ENCODE peak calls at places on chromosomes 11 and 22, in six cellular contexts. G is HFF-Myc; A is ovary; S is aorta; T is naive thymus-derived CD4-positive, alpha-beta T cell; Q is mesenchymal stem cell. R is an unnamed sample.

GRCh38 chr11:132278801-132279574 is 908.6 kb downstream of the NTM start:
- DNase-seq in T (no peak), A (no peak), G (peak; percentile 2), S (no peak), Q (peak; percentile 30), R (peak; percentile 40)

GRCh38 chr22:37697540-37697835 is 640 bp downstream of the TRIOBP start:
- DNase-seq in A (no peak), T (no peak), G (no peak), S (no peak), Q (no peak), R (no peak)

GRCh38 chr11:33262016-33262638 is 4.9 kb downstream of the HIPK3 start:
- DNase-seq in A (no peak), G (no peak), T (no peak), S (no peak), Q (peak; percentile 60), R (peak; percentile 19)

GRCh38 chr11:20964985-20965384 is 295.6 kb downstream of the NELL1 start:
- DNase-seq in Q (no peak), G (no peak), S (no peak), A (no peak), T (no peak), R (peak; percentile 72)

GRCh38 chr11:70643642-70644041 is 245.3 kb downstream of the CTTN start:
- DNase-seq in Q (no peak), A (no peak), S (no peak), T (no peak), G (no peak), R (no peak)

GRCh38 chr11:76025068-76025467 is 181.2 kb downstream of the WNT11 start:
- DNase-seq in Q (peak; percentile 59), T (no peak), A (no peak), G (peak; percentile 85), S (no peak), R (peak; percentile 94)

GRCh38 chr22:39363751-39364484 is 14.1 kb downstream of the SYNGR1 start:
- DNase-seq in S (no peak), G (no peak), A (peak; percentile 68), Q (no peak), T (no peak), R (no peak)

GRCh38 chr11:119764108-119764874 is 35.3 kb upstream of the NECTIN1 start:
- DNase-seq in G (peak; percentile 12), T (no peak), Q (no peak), S (peak; percentile 74), A (peak; percentile 56), R (peak; percentile 21)

GRCh38 chr11:83922318-83922717 is 636.2 kb upstream of the CCDC90B start:
- DNase-seq in T (no peak), S (no peak), G (no peak), A (no peak), Q (no peak), R (no peak)
- H3K4me3 ChIP-seq in T (no peak overlapping the region), S (no peak overlapping the region), G (no peak overlapping the region), A (no peak overlapping the region), Q (no peak overlapping the region), R (no peak overlapping the region)

GRCh38 chr11:103904324-103904667 is 132.1 kb upstream of the DDI1 start:
- DNase-seq in T (no peak), Q (no peak), A (no peak), G (no peak), S (no peak), R (no peak)
- H3K4me3 ChIP-seq in T (no peak overlapping the region), Q (no peak overlapping the region), A (no peak overlapping the region), G (no peak overlapping the region), S (no peak overlapping the region), R (no peak overlapping the region)

GRCh38 chr11:124758355-124759267 is 3.5 kb downstream of the ESAM start:
- DNase-seq in A (peak; percentile 70), T (peak; percentile 69), G (no peak), Q (peak; percentile 69), S (peak; percentile 87), R (peak; percentile 59)
- H3K4me3 ChIP-seq in A (peak overlapping the region; percentile 1), T (peak overlapping the region; percentile 27), G (peak overlapping the region; percentile 20), Q (peak overlapping the region; percentile 75), S (no peak overlapping the region), R (peak overlapping the region; percentile 30)

GRCh38 chr22:29152045-29152380 is 53.7 kb upstream of the EMID1 start:
- DNase-seq in T (no peak), Q (no peak), A (peak; percentile 51), S (no peak), G (no peak), R (no peak)

GRCh38 chr22:29152381-29153138 is 53.1 kb upstream of the EMID1 start:
- DNase-seq in T (no peak), G (no peak), S (peak; percentile 75), Q (peak; percentile 11), A (peak; percentile 74), R (peak; percentile 5)

GRCh38 chr22:29151316-29151715 is 54.4 kb upstream of the EMID1 start:
- DNase-seq in T (no peak), Q (no peak), S (no peak), G (no peak), A (peak; percentile 31), R (no peak)

GRCh38 chr22:29149841-29150555 is 55.7 kb upstream of the EMID1 start:
- DNase-seq in Q (no peak), G (no peak), T (no peak), A (peak; percentile 31), S (no peak), R (no peak)

DNA sequence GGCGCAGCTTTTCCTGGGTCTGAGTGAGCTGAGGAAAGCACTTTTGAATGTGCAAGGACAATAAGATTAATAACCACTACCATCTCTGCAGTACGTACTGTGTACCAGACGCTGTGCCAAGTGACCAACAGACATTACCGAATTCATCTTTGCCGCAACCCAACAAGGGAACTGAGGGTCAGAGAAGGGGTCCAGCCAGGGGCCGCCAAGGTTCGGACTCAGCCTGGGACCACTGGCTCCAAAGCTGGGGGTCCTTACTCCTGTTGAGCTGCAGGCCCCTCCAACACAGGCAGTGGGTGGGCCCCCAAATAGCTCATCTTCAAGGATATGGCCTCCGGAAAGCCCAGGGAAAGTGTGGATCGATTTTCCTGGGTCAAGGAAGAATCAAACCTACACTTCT is 55.0 kb upstream of the EMID1 start:
- DNase-seq in A (peak; percentile 23), Q (no peak), T (no peak), S (no peak), G (no peak), R (no peak)
- H3K4me3 ChIP-seq in A (no peak overlapping the region), Q (no peak overlapping the region), T (no peak overlapping the region), S (no peak overlapping the region), G (no peak overlapping the region), R (no peak overlapping the region)

GRCh38 chr11:12693075-12693473 is 18.9 kb downstream of the TEAD1 start:
- DNase-seq in S (no peak), A (no peak), Q (peak; percentile 84), G (no peak), T (no peak), R (peak; percentile 83)

GRCh38 chr11:12691473-12691872 is 17.3 kb downstream of the TEAD1 start:
- DNase-seq in Q (peak; percentile 88), G (peak; percentile 39), S (no peak), T (no peak), A (no peak), R (peak; percentile 52)

GRCh38 chr11:12694182-12694531 is 19.9 kb downstream of the TEAD1 start:
- DNase-seq in G (no peak), Q (no peak), S (no peak), T (no peak), A (peak; percentile 56), R (no peak)

GRCh38 chr11:12693485-12694181 is 19.4 kb downstream of the TEAD1 start:
- DNase-seq in T (no peak), Q (peak; percentile 99), G (peak; percentile 98), S (peak; percentile 71), A (no peak), R (peak; percentile 99)

DNA sequence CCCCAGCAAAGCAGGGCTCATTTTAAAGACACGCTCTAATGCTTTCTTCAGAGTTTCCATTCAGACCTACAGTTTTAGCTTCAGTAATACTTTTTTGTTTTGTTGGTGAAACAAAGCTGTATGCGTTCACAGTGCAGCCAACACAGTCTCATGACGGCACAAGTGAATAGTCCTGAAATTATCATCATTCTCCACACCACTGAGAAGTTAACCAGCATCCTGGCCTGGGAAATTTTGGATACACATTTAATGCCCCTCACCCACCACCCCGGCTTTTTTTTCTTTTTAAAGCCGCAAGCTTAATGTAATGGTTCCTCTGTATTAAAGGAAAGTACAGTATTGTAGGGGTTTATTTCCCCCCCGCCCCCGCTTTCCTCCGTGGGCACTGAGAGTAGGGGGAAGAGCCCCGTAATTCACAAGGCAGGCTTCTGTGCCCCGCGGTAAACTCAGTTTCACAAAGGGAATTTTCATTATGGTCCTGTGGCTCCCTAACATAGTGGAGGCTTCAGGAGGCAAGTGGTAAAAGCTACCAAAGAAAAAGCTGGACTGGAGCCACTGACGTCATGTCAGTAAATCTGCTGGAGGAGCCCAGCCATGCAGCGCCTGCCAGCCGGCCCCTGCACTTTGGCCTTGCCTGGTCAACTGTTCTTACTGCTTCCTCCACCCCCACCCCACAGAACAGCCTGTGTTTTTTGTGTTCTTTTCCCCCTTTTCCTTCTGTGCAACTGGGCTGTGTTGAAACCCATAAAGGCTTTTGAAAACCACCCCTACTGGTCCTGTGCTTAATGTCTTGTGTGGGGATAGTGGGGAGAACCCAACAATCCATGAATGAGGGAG is 18.2 kb downstream of the TEAD1 start:
- DNase-seq in T (no peak), S (peak; percentile 91), Q (peak; percentile 97), G (peak; percentile 89), A (peak; percentile 96), R (peak; percentile 97)
- H3K4me3 ChIP-seq in T (no peak overlapping the region), S (no peak overlapping the region), Q (peak overlapping the region; percentile 70), G (peak overlapping the region; percentile 31), A (no peak overlapping the region), R (peak overlapping the region; percentile 14)

GRCh38 chr11:68683086-68683951 is 1.0 kb upstream of the GAL start:
- DNase-seq in A (no peak), T (no peak), S (no peak), Q (no peak), G (no peak), R (no peak)
- H3K4me3 ChIP-seq in A (no peak overlapping the region), T (no peak overlapping the region), S (no peak overlapping the region), Q (no peak overlapping the region), G (no peak overlapping the region), R (no peak overlapping the region)

GRCh38 chr11:65389294-65389980 is 3.0 kb downstream of the FRMD8 start:
- DNase-seq in S (no peak), T (no peak), A (no peak), G (no peak), Q (peak; percentile 23), R (no peak)

GRCh38 chr11:65390099-65390941 is 3.9 kb downstream of the FRMD8 start:
- DNase-seq in G (no peak), S (no peak), T (no peak), A (no peak), Q (peak; percentile 24), R (no peak)

GRCh38 chr11:65392899-65393298 is 6.5 kb downstream of the FRMD8 start:
- DNase-seq in G (no peak), T (no peak), A (no peak), Q (no peak), S (no peak), R (no peak)

GRCh38 chr11:65392186-65392829 is 5.9 kb downstream of the FRMD8 start:
- DNase-seq in G (no peak), A (no peak), T (no peak), S (no peak), Q (no peak), R (no peak)

DNA sequence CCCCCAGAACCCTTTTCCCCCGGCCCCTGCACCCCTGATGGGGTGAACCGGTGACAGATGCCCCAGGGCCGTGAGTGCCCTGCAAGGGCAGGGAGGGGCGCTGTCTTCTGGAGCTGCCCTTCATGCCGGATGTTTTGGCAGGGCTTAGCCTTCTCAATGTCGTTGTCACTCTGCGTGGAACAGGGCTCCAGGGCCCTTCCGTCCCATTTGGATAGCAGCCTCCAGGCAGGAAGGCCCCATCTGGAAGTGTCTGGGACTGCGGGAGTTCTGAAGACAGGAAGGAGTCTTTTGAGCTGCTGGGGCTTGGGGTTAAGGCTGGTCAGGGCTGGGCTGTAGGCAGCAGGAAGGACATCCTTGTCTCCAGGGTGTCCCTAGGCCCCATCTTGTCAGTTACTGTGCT is 4.6 kb downstream of the FRMD8 start:
- DNase-seq in G (no peak), S (no peak), T (no peak), A (no peak), Q (peak; percentile 67), R (peak; percentile 18)
- H3K4me3 ChIP-seq in G (peak overlapping the region; percentile 28), S (no peak overlapping the region), T (no peak overlapping the region), A (peak overlapping the region; percentile 10), Q (peak overlapping the region; percentile 62), R (peak overlapping the region; percentile 15)